ENCODE peak calls at places on chromosomes 11 and 22, in seven cellular contexts. E, X, G, V, K, M and T are unnamed samples.
A peak's percentile ranks its signal among the peaks of the same experiment; 100 is the strongest.

GRCh38 chr22:25099202-25099601 is 100.5 kb upstream of the CRYBB3 start:
- DNase-seq in E (no peak), X (no peak), G (no peak), V (no peak), K (no peak), M (no peak), T (no peak)

GRCh38 chr11:32173435-32173834 is 82.6 kb downstream of the RCN1 start:
- DNase-seq in E (peak; percentile 61), X (peak; percentile 22), G (no peak), V (no peak), K (no peak), M (peak; percentile 22), T (peak; percentile 52)

GRCh38 chr22:39622881-39623367 is 52.4 kb downstream of the CACNA1I start:
- DNase-seq in E (peak; percentile 71), X (peak; percentile 80), G (no peak), V (peak; percentile 89), K (no peak), M (no peak), T (no peak)

GRCh38 chr22:22721681-22722309 is 77.4 kb downstream of the GGTLC2 start:
- DNase-seq in E (no peak), X (no peak), G (peak; percentile 55), V (no peak), K (no peak), M (no peak), T (no peak)

GRCh38 chr11:8694137-8694536 is 11.5 kb downstream of the RPL27A start:
- DNase-seq in E (no peak), X (no peak), G (no peak), V (no peak), K (no peak), M (no peak), T (no peak)

GRCh38 chr11:120645639-120646038 is 134.1 kb downstream of the GRIK4 start:
- DNase-seq in E (no peak), X (no peak), G (no peak), V (peak; percentile 40), K (no peak), M (no peak), T (no peak)

GRCh38 chr22:40008726-40009125 is 14.0 kb downstream of the FAM83F start:
- DNase-seq in E (no peak), X (no peak), G (no peak), V (no peak), K (no peak), M (no peak), T (no peak)

GRCh38 chr11:119878990-119879389 is 150.0 kb upstream of the NECTIN1 start:
- DNase-seq in E (no peak), X (no peak), G (no peak), V (no peak), K (no peak), M (no peak), T (no peak)

GRCh38 chr11:9160166-9160565 is 68.8 kb upstream of the SCUBE2 start:
- DNase-seq in E (no peak), X (no peak), G (no peak), V (no peak), K (no peak), M (no peak), T (no peak)

DNA sequence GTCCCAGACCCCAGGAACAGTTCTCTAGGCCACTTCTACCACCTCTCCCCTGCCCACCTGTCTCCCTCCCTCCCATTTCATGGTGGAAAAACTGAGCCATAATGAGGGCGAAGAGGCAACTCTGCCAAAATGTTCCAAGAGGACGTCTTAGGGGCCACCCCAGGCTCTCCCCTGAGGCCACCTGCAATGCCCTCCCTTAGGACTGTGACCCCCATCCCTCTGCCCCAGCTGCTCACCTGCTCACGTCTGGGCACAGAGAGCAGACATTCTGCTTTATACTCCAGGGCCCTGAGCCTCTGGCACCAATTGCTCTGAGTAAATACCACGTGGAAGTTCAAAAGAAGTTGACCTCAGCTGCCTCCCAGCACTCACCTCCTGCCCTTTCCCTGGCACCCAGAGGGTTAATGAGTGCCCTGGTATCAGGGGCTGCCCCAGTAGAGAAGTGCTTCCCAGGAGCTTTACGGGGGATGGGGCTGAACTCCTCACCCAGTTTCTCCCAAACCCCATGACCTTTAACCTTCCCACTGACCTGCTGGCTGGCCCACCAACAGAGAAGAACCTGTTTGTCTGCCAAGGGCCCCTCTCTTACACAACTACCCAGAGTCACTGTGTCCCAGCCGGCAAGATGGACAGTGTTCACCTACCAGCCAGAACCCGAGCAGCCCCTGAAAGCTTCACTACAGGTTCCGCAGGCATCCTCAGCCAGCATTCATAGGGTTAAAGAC is 627 bp upstream of the APOA5 start:
- DNase-seq in E (no peak), X (no peak), G (no peak), V (no peak), K (no peak), M (no peak), T (no peak)
- TF ChIP-seq POLR2AphosphoS5 in E (no peak), X (no peak), G (no peak), V (no peak), K (no peak), M (no peak), T (no peak)

DNA sequence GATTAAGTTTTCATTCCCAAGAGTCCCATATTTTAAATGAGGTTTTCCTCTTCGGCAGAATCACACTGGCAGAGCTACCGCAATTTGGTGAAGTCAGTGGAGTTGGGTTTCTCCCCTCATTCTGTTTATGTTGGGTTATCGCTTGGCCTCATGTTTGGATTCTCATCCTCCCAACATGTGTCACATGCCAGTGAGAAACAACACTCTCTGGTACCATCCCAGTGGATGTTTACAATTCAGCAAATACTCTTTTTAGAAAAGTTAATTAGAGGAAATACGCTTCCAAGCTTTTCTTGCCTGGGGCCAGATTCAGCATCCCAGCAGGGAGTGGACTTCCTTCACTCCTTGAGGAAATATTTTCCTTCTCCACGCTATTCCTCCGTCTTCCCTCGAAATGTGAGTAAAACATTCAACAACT is 2.1 kb downstream of the PAMR1 start:
- DNase-seq in E (no peak), X (no peak), G (no peak), V (no peak), K (no peak), M (no peak), T (no peak)
- H3K4me3 ChIP-seq in E (no peak overlapping the region), X (no peak overlapping the region), G (no peak overlapping the region), V (no peak overlapping the region), K (peak overlapping the region; percentile 1), M (no peak overlapping the region), T (no peak overlapping the region)

DNA sequence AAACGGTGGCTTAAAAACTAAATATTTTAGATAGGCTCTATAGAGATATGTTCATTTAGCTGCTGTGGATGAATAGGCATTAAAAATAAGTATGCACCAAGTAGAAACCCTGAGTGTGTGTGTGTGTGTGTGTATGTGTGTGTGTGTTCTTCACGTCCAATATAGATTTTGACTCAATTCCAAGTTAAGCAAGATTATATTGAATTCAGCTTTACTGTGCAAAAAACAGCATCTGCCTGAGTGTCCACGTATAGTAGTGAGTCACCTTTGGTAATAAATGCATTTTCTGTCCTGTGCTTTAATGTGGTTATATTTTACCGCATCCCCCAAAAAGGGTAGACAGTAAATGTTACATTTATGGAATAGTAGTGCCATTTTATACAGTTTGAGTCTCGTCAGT is 71.2 kb downstream of the PDHX start:
- DNase-seq in E (no peak), X (no peak), G (no peak), V (no peak), K (no peak), M (no peak), T (no peak)
- TF ChIP-seq POLR2AphosphoS5 in E (no peak), X (no peak), G (no peak), V (no peak), K (no peak), M (no peak), T (no peak)

GRCh38 chr22:49927483-49928184 is 9.2 kb downstream of the CRELD2 start:
- DNase-seq in E (no peak), X (peak; percentile 82), G (no peak), V (no peak), K (no peak), M (no peak), T (no peak)

GRCh38 chr22:49929553-49929979 is 11.1 kb downstream of the CRELD2 start:
- DNase-seq in E (peak; percentile 78), X (peak; percentile 96), G (no peak), V (peak; percentile 97), K (peak; percentile 80), M (no peak), T (no peak)

GRCh38 chr22:49928185-49928495 is 9.7 kb downstream of the CRELD2 start:
- DNase-seq in E (no peak), X (no peak), G (no peak), V (no peak), K (no peak), M (no peak), T (no peak)

GRCh38 chr22:49930128-49930527 is 11.7 kb downstream of the CRELD2 start:
- DNase-seq in E (no peak), X (peak; percentile 82), G (no peak), V (no peak), K (no peak), M (no peak), T (no peak)

DNA sequence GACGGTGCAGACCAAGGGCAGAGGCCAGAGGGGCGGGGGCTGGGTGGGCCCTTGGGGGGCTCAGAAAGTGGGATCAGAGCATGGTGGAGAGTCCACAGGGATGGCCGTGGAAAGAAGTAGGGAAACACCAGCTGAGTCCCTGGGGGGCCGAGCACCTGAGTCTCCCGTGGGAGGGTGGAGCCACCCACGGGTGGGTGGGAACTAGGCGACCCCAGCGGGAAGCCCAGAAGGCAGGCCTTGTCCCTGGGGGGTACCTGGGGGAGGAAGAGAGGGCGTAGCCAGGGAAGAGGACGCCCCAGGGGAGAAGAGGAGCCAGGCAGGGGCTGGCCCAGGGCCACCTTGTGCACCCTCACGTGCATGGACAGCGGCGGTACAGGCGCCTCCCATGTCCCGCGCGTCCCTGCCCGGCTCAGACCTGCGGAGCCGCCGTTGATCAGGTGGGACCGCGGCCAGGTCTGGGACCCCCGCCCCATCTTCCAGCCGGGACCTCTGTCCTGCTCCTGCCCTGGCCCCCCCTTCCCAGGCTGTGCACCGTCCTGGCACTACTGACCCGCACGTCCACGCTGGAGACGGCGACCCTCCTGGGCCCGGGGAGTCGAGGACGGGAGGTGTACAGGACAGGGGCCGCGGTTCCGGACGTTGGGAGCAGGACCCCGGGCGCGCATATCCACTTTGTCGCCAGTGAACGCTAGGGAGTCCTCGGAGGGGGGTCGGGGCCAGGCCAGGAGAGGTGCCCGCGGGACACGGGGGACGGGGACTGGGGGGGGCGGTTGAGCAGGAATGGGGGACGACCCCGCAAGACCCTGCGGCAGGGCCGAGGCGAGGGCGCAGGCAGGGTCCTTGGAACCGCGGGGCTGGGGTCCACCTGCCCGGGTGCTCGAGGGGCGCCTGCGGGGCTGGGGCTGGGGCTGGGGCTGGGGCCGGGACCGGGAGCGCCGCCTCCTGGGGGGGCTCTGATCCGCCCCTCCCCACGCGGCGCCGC is 10.4 kb downstream of the CRELD2 start:
- DNase-seq in E (no peak), X (peak; percentile 83), G (no peak), V (no peak), K (no peak), M (no peak), T (no peak)
- H3K4me3 ChIP-seq in E (no peak overlapping the region), X (no peak overlapping the region), G (no peak overlapping the region), V (peak overlapping the region; percentile 14), K (peak overlapping the region; percentile 20), M (peak overlapping the region; percentile 3), T (peak overlapping the region; percentile 15)